ENCODE peak calls at places on chromosomes 5 and 9, in four cellular contexts. D is choroid plexus epithelial cell, U is GDM1, Y is non-pigmented ciliary epithelial cell. L is an unnamed sample.

GRCh38 chr9:29625292-29625731 is 2052.0 kb upstream of the C9orf72 start:
- DNase-seq in D (peak), U (no peak), Y (no peak), L (no peak)

GRCh38 chr9:108017671-108018070 is 528.1 kb upstream of the KLF4 start:
- DNase-seq in D (no peak), U (no peak), Y (no peak), L (no peak)

GRCh38 chr9:95533996-95534680 is 17.4 kb upstream of the PTCH1 start:
- DNase-seq in D (no peak), U (no peak), Y (no peak), L (no peak)

GRCh38 chr5:141843156-141843927 is 34.9 kb downstream of the PCDH1 start:
- DNase-seq in D (peak), U (no peak), Y (no peak), L (no peak)

GRCh38 chr5:1494780-1495524 is 28.8 kb downstream of the LPCAT1 start:
- DNase-seq in D (no peak), U (peak), Y (no peak), L (no peak)

GRCh38 chr5:76402880-76403712 is at the start of gene IQGAP2:
- DNase-seq in D (peak), U (peak), Y (no peak), L (no peak)

GRCh38 chr9:127875306-127875966 is 2.0 kb downstream of the AK1 start:
- DNase-seq in D (peak), U (no peak), Y (peak), L (no peak)

GRCh38 chr9:125536184-125537152 is 170.5 kb downstream of the MAPKAP1 start:
- DNase-seq in D (peak), U (no peak), Y (no peak), L (no peak)

L was measured in NCI-H187 treated with DMSO at 0.1 percent for 48 hours.